ENCODE peak calls at places on chromosomes 6 and 20, in eight cellular contexts. A is IMR-90, X is lung, C is left lung, L is transverse colon, J is heart right ventricle, T is AG04450, U is lower lobe of right lung. S is an unnamed sample.

GRCh38 chr20:46131396-46131795 is 13.3 kb downstream of the CD40 start:
- DNase-seq in J (no peak), A (peak), L (no peak), U (no peak), X (no peak), C (no peak), T (no peak), S (no peak)

GRCh38 chr6:57305112-57305511 is 12.3 kb upstream of the PRIM2 start:
- DNase-seq in U (no peak), A (no peak), X (no peak), L (no peak), C (no peak), T (no peak), J (no peak), S (no peak)

GRCh38 chr20:25353368-25353753 is 37.3 kb downstream of the ABHD12 start:
- DNase-seq in A (no peak), U (no peak), C (no peak), X (no peak), T (no peak), L (no peak), J (no peak), S (no peak)

GRCh38 chr6:19697744-19698290 is 139.4 kb upstream of the ID4 start:
- DNase-seq in U (no peak), X (no peak), T (peak), C (no peak), J (no peak), A (peak), L (no peak), S (no peak)

GRCh38 chr6:131862486-131862885 is 54.7 kb downstream of the ENPP1 start:
- DNase-seq in X (no peak), A (no peak), J (no peak), C (no peak), T (no peak), U (no peak), L (peak), S (no peak)

GRCh38 chr20:17990278-17990972 is 21.6 kb downstream of the MGME1 start:
- DNase-seq in A (peak), C (no peak), T (no peak), L (no peak), U (no peak), X (no peak), J (no peak), S (no peak)

GRCh38 chr6:40986364-40986763 is 52.7 kb downstream of the UNC5CL start:
- DNase-seq in C (no peak), A (peak), U (no peak), T (no peak), L (no peak), X (no peak), J (no peak), S (no peak)

GRCh38 chr20:64158346-64159285 is 5.6 kb upstream of the MYT1 start:
- DNase-seq in X (no peak), C (no peak), T (no peak), U (peak), A (no peak), J (no peak), L (no peak), S (no peak)

GRCh38 chr20:9500121-9500911 is 14.1 kb upstream of the LAMP5 start:
- DNase-seq in A (peak), U (no peak), T (no peak), L (peak), J (no peak), C (peak), X (no peak), S (no peak)

GRCh38 chr6:21386744-21387143 is 206.8 kb upstream of the SOX4 start:
- DNase-seq in J (no peak), C (no peak), A (no peak), T (no peak), L (no peak), U (no peak), X (no peak), S (no peak)

GRCh38 chr6:10389739-10390494 is 25.0 kb downstream of the TFAP2A start:
- DNase-seq in T (no peak), L (no peak), A (no peak), U (no peak), C (no peak), J (no peak), X (no peak), S (no peak)

GRCh38 chr20:12067686-12068085 is 150.0 kb downstream of the BTBD3 start:
- DNase-seq in J (no peak), X (no peak), T (no peak), A (no peak), C (no peak), U (no peak), L (no peak), S (no peak)

GRCh38 chr20:43721429-43722152 is 5.2 kb downstream of the GTSF1L start:
- DNase-seq in J (no peak), C (no peak), T (no peak), L (no peak), X (no peak), A (no peak), U (no peak), S (peak)

GRCh38 chr20:726160-726559 is 42.1 kb downstream of the SLC52A3 start:
- DNase-seq in L (no peak), C (no peak), T (no peak), U (no peak), X (no peak), J (no peak), A (no peak), S (no peak)

GRCh38 chr20:730005-730404 is 38.3 kb downstream of the SLC52A3 start:
- DNase-seq in X (no peak), U (no peak), A (no peak), J (no peak), T (no peak), C (no peak), L (no peak), S (no peak)

GRCh38 chr20:731891-732560 is 36.3 kb downstream of the SLC52A3 start:
- DNase-seq in T (no peak), U (no peak), A (no peak), J (no peak), C (no peak), X (no peak), L (no peak), S (no peak)

GRCh38 chr20:725491-725890 is 42.8 kb downstream of the SLC52A3 start:
- DNase-seq in L (no peak), J (no peak), X (no peak), A (no peak), T (no peak), C (no peak), U (no peak), S (no peak)

DNA sequence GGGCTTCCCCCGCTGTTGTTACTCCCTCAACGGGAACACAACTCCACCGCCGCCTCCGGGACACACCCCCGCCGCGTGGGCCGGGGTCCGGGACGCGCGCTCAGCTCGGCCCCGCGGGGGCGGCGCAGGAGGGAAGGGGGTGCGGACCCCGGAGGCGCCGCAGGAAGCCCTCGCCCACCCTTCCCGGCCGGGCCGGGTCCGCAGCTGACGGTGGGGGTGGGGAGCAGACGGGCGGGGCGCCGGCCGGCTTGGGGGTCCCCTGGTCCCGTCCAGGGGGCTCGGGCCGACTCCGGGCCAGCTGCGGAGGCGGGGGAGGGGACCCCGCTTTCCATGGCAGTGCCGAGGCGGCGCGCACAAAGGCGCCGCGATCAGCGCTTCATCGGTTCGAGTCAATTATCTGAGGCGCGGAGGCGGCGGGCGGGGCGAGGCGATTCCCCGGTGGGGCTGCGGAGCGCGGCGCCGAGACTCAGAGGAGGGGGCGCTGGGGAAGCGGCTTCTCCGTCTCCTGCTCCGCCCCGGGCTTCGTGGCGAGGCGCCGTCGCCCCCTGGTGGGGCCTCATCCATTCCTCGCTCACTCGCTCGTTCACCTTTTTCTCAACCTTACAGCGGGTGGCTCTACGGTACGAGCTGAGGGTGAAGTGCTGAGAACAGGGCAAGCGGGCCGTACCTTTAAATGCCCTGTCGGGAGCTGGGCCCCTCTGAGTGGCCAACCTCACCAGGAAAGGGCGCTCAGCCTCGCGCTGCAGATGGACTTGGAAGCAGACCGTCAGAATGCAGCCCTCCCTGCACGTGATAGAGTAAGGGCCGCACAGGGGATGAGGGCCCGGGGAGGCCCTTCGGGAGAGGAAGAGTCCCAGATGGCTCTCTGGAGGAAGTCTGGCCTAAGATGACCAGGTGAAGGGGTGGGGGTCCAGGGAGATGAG is 40.0 kb downstream of the SLC52A3 start:
- DNase-seq in C (peak), T (no peak), L (peak), U (peak), A (peak), X (no peak), J (peak), S (peak)
- TF ChIP-seq CTCF in C (peak), T (peak), L (peak), U (peak), A (peak), X (peak), J (peak), S (peak)

DNA sequence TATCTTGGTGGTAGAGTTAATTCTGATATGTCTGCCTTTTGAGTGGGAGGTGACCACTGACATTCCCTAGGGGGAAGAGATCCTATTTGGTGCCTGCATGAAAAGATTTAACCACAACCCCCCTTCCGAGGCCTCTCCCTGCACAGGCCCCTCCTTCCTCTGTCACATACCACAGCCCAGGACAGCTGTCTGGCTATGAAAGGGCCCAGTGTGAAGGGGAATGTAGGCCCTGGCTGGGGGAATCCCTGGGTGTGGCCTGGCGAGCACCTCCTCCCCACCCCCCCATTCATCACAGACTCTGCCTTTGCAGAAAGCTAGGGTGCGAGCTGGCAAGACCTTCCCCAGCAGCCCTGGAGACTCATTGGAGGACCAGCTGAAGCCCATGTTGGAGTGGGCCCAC is 27.4 kb upstream of the MAPRE1 start:
- DNase-seq in T (no peak), A (peak), J (no peak), U (no peak), L (no peak), X (no peak), C (no peak), S (no peak)
- H3K27ac ChIP-seq in T (no peak), A (no peak), J (no peak), U (no peak), L (no peak), X (no peak), C (no peak), S (no peak)

GRCh38 chr6:7993952-7994351 is 70.2 kb downstream of the BLOC1S5 start:
- DNase-seq in A (no peak), L (no peak), C (no peak), T (no peak), J (no peak), U (no peak), X (no peak), S (peak)
- TF ChIP-seq CTCF in A (no peak), L (no peak), C (no peak), T (no peak), J (no peak), U (no peak), X (no peak), S (peak)

GRCh38 chr6:166021429-166021828 is 146.2 kb downstream of the TBXT start:
- DNase-seq in T (no peak), C (no peak), X (no peak), L (no peak), A (no peak), U (no peak), J (no peak), S (no peak)

GRCh38 chr6:166019214-166019613 is 148.4 kb downstream of the TBXT start:
- DNase-seq in T (no peak), J (no peak), C (no peak), L (no peak), X (no peak), U (no peak), A (no peak), S (no peak)

DNA sequence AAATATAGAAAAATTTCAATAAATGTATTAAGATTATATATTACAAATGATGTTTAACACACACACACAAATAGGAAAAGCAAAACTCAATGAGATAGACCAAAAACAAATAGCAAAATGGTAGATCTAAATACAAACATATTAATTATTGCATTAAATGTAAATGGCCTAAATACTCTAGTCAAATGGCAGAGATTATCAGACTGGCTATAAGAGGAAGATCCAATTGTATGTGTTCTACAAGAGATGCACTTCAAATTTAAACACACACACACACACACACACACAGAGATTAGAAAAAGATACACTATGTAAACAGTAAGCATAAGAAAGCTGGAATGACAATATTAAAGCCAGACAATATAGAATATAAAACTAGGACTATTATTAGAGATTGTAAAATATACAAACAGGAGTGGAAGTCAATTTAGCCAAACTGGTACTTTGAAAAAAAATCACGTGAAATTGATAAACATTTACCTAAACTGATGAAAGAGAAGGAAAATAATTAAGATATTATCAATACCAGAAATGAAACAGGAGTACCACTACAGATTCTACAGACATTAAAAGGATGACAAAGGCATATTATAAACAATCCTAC is 150.5 kb downstream of the TBXT start:
- DNase-seq in C (no peak), X (no peak), J (no peak), T (no peak), U (no peak), A (no peak), L (no peak), S (no peak)
- H3K27ac ChIP-seq in C (no peak), X (no peak), J (no peak), T (no peak), U (no peak), A (no peak), L (no peak), S (no peak)

GRCh38 chr6:157898169-157898568 is 75.1 kb downstream of the SNX9 start:
- DNase-seq in X (no peak), A (no peak), T (no peak), L (no peak), U (no peak), C (no peak), J (no peak), S (peak)
- TF ChIP-seq CTCF in X (no peak), A (no peak), T (peak), L (no peak), U (no peak), C (no peak), J (peak), S (peak)

GRCh38 chr6:11847515-11848244 is 69.1 kb upstream of the ADTRP start:
- DNase-seq in L (no peak), A (peak), U (no peak), T (no peak), C (no peak), X (no peak), J (no peak), S (no peak)
- H3K27ac ChIP-seq in L (no peak), A (no peak), U (no peak), T (no peak), C (no peak), X (no peak), J (no peak), S (no peak)

DNA sequence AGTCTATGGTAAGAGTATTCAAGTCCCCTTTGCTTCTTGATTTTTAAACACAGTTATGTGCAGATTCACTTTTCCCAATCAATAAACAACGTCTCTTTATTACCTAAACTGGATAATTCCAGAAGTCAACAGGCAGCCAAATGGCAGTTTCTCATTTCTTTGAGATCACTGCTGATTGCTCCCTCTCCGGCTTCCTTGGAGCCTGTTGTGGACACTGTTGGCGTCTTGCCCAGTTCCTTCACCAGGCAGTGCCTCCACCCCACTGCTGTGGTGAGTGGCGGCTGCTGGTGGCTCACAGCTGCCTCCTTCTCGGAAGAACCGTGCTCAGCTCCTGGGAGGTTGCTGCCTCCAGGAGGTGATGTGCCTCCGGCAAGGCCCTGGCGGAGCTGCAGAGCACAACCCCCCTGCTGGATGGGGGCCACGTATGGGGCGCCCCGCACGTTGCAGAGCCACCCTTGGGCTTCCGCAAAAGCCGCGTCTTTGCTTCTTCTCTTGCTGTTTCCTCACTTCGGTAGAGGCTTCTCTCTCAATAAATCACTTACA is 105.1 kb upstream of the CNKSR3 start:
- DNase-seq in J (peak), C (peak), U (peak), L (peak), A (peak), X (peak), T (peak), S (no peak)
- TF ChIP-seq CTCF in J (no peak), C (no peak), U (no peak), L (peak), A (no peak), X (no peak), T (no peak), S (no peak)

GRCh38 chr6:71300561-71301168 is 12.1 kb downstream of the OGFRL1 start:
- DNase-seq in A (no peak), L (no peak), X (no peak), J (no peak), U (no peak), C (no peak), T (no peak), S (no peak)

GRCh38 chr6:71298459-71298858 is 9.8 kb downstream of the OGFRL1 start:
- DNase-seq in X (no peak), C (no peak), A (no peak), J (no peak), L (no peak), U (no peak), T (no peak), S (no peak)

GRCh38 chr6:71294121-71294523 is 5.5 kb downstream of the OGFRL1 start:
- DNase-seq in X (peak), T (peak), L (no peak), U (no peak), A (peak), J (no peak), C (peak), S (no peak)

DNA sequence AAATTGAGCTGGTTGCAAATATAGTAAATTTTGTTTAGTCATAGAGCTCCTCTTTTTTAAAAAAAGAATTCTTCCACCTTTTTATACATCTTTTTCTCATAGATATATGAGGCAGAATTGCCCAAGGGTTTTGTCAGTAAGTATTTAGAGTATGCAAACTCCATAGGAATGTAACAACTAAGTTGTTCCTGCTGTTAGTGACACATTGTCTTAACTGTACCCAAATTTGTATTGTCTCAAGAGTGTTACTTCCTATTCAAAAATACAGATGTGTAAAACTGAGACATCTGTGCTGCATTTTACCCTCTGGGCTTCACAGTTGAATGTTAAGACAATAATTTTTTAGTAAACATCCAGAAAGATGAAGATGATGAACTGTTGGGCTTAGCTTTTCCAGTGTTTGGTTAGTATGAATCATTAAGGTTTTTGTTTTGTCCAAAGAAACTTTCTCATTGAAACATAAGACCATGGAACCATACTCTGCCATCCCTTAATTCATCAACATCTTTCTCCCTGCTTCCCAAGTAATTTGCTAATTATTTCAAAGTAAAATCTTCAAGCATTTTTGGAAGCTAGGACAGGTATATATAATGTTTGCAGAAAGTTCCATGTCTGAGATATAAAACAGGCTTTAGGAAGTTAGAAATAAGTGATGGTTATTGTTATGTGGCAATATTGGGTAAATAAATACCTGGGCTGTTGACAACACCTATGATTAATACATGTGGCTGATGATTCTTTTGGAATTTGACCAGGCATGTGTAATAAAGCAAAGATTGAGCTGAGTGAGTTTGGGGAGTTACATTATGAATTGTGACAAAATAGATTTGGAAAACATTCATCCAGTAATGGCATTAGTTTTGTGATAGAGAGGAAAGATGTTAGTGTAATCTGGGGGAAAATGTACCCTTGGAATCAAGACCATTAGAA is 11.2 kb downstream of the OGFRL1 start:
- DNase-seq in C (no peak), U (no peak), A (peak), J (no peak), X (no peak), L (no peak), T (no peak), S (no peak)
- H3K27ac ChIP-seq in C (no peak), U (no peak), A (no peak), J (no peak), X (no peak), L (no peak), T (no peak), S (no peak)

DNA sequence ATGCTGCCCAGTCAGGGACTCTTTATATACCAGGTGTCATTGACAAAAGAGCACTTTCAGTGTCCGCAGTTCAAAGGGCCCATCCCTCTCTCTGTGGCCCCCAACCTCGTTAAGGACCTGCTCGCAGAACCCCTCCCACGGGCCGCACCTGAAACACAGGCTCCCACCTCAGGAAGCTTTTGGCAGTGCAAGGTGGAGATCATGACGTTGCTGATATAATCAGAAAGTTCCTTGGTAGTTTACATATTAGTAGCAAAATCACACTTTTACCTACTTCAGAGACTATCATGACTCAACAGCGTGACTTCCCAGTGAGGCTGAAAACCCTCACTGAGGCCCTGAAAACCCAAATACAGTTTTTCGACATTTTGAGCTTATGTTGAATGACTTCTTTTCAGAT is 4.1 kb downstream of the TTLL2 start:
- DNase-seq in U (no peak), J (no peak), C (no peak), A (no peak), X (no peak), L (no peak), T (no peak), S (no peak)
- TF ChIP-seq CTCF in U (no peak), J (no peak), C (no peak), A (no peak), X (no peak), L (no peak), T (no peak), S (no peak)

S was measured in OCI-LY7.